ENCODE peak calls at places on chromosomes 1 and 21, in seven cellular contexts. E is T-helper 17 cell; Q is NB4; L is PC-9; G is cardiac fibroblast; S is GM19239; M is stimulated activated CD8-positive, alpha-beta memory T cell treated with anti-CD3 and anti-CD28 coated beads, Interleukin-2, amount 100 ng/mL, for 1 hour. A is an unnamed sample.
A peak's percentile ranks its signal among the peaks of the same experiment; 100 is the strongest.

GRCh38 chr1:185474440-185475149 is 157.6 kb upstream of the IVNS1ABP start:
- DNase-seq in E (no peak), Q (no peak), L (no peak), G (no peak), S (no peak), M (no peak), A (no peak)

GRCh38 chr1:100921110-100921706 is 25.3 kb downstream of the SLC30A7 start:
- DNase-seq in E (no peak), Q (peak; percentile 59), L (no peak), G (peak; percentile 72), S (no peak), M (no peak), A (peak; percentile 74)

GRCh38 chr1:163213626-163214025 is 10.9 kb upstream of the RGS5 start:
- DNase-seq in E (no peak), Q (no peak), L (no peak), G (no peak), S (no peak), M (no peak), A (no peak)

GRCh38 chr1:161843156-161843555 is 77.0 kb downstream of the ATF6 start:
- DNase-seq in E (no peak), Q (no peak), L (no peak), G (peak; percentile 50), S (no peak), M (no peak), A (no peak)

GRCh38 chr1:201760516-201760915 is 68.4 kb upstream of the IPO9 start:
- DNase-seq in E (no peak), Q (no peak), L (no peak), G (peak; percentile 54), S (no peak), M (no peak), A (no peak)

GRCh38 chr1:222048030-222048632 is 306.2 kb upstream of the DUSP10 start:
- DNase-seq in E (no peak), Q (peak; percentile 64), L (no peak), G (peak; percentile 62), S (no peak), M (no peak), A (peak; percentile 3)

GRCh38 chr1:200033511-200034261 is 6.2 kb downstream of the NR5A2 start:
- DNase-seq in E (no peak), Q (no peak), L (no peak), G (peak; percentile 28), S (no peak), M (no peak), A (no peak)

GRCh38 chr1:212595229-212595628 is 13.3 kb upstream of the ATF3 start:
- DNase-seq in E (no peak), Q (no peak), L (no peak), G (no peak), S (no peak), M (no peak), A (no peak)

GRCh38 chr1:225504776-225505175 is 76.9 kb upstream of the LBR start:
- DNase-seq in E (no peak), Q (no peak), L (no peak), G (no peak), S (no peak), M (no peak), A (no peak)

GRCh38 chr1:243422362-243422761 is 166.5 kb downstream of the SDCCAG8 start:
- DNase-seq in E (no peak), Q (no peak), L (no peak), G (no peak), S (no peak), M (no peak), A (no peak)

GRCh38 chr1:64839732-64840405 is 95.0 kb downstream of the RAVER2 start:
- DNase-seq in E (no peak), Q (no peak), L (no peak), G (no peak), S (no peak), M (no peak), A (no peak)

GRCh38 chr21:42161957-42162681 is 56.8 kb upstream of the ABCG1 start:
- DNase-seq in E (no peak), Q (peak; percentile 40), L (no peak), G (no peak), S (no peak), M (no peak), A (peak; percentile 36)

GRCh38 chr1:29282924-29283803 is 46.8 kb downstream of the PTPRU start:
- DNase-seq in E (no peak), Q (peak; percentile 63), L (peak; percentile 50), G (peak; percentile 73), S (peak; percentile 43), M (no peak), A (peak; percentile 34)

GRCh38 chr1:177600371-177600770 is 369.5 kb downstream of the SEC16B start:
- DNase-seq in E (no peak), Q (no peak), L (no peak), G (no peak), S (no peak), M (no peak), A (no peak)

GRCh38 chr1:200364121-200364759 is 45.6 kb downstream of the ZNF281 start:
- DNase-seq in E (no peak), Q (peak; percentile 39), L (peak; percentile 13), G (peak; percentile 43), S (no peak), M (no peak), A (no peak)